ENCODE peak calls at places on chromosomes 16 and 17, in eight cellular contexts. One of them, this sample, is unnamed.

GRCh38 chr16:28001642-28002041 is 61.9 kb downstream of the GSG1L start:
- DNase-seq in right atrium auricular region: no peak
- DNase-seq in tibial artery: no peak
- DNase-seq in osteocyte: no peak
- DNase-seq in fibroblast of lung: no peak
- DNase-seq in stomach: no peak
- DNase-seq in CD8-positive, alpha-beta T cell: no peak
- DNase-seq in body of pancreas: no peak
- DNase-seq in this sample: no peak

GRCh38 chr17:2043785-2044184 is 2.0 kb downstream of the OVCA2 start:
- DNase-seq in right atrium auricular region: no peak
- DNase-seq in tibial artery: no peak
- DNase-seq in osteocyte: no peak
- DNase-seq in fibroblast of lung: peak
- DNase-seq in stomach: no peak
- DNase-seq in CD8-positive, alpha-beta T cell: no peak
- DNase-seq in body of pancreas: no peak
- DNase-seq in this sample: no peak

GRCh38 chr17:47072881-47073280 is 93.8 kb upstream of the RPRML start:
- DNase-seq in right atrium auricular region: no peak
- DNase-seq in tibial artery: peak
- DNase-seq in osteocyte: no peak
- DNase-seq in fibroblast of lung: peak
- DNase-seq in stomach: no peak
- DNase-seq in CD8-positive, alpha-beta T cell: no peak
- DNase-seq in body of pancreas: no peak
- DNase-seq in this sample: no peak

GRCh38 chr17:40539711-40540411 is 25.4 kb downstream of the CCR7 start:
- DNase-seq in right atrium auricular region: no peak
- DNase-seq in tibial artery: no peak
- DNase-seq in osteocyte: no peak
- DNase-seq in fibroblast of lung: no peak
- DNase-seq in stomach: no peak
- DNase-seq in CD8-positive, alpha-beta T cell: no peak
- DNase-seq in body of pancreas: no peak
- DNase-seq in this sample: no peak

GRCh38 chr16:58040945-58041627 is 15.5 kb downstream of the MMP15 start:
- DNase-seq in right atrium auricular region: no peak
- DNase-seq in tibial artery: no peak
- DNase-seq in osteocyte: no peak
- DNase-seq in fibroblast of lung: no peak
- DNase-seq in stomach: no peak
- DNase-seq in CD8-positive, alpha-beta T cell: no peak
- DNase-seq in body of pancreas: no peak
- DNase-seq in this sample: no peak

GRCh38 chr17:62822080-62822904 is 14.2 kb upstream of the MARCHF10 start:
- DNase-seq in right atrium auricular region: peak
- DNase-seq in tibial artery: no peak
- DNase-seq in osteocyte: peak
- DNase-seq in fibroblast of lung: peak
- DNase-seq in stomach: peak
- DNase-seq in CD8-positive, alpha-beta T cell: no peak
- DNase-seq in body of pancreas: no peak
- DNase-seq in this sample: no peak

GRCh38 chr16:53024045-53024444 is 28.7 kb downstream of the CHD9NB start:
- DNase-seq in right atrium auricular region: no peak
- DNase-seq in tibial artery: no peak
- DNase-seq in osteocyte: no peak
- DNase-seq in fibroblast of lung: no peak
- DNase-seq in stomach: no peak
- DNase-seq in CD8-positive, alpha-beta T cell: no peak
- DNase-seq in body of pancreas: no peak
- DNase-seq in this sample: no peak

GRCh38 chr17:12136243-12136642 is 115.6 kb downstream of the MAP2K4 start:
- DNase-seq in right atrium auricular region: no peak
- DNase-seq in tibial artery: no peak
- DNase-seq in osteocyte: no peak
- DNase-seq in fibroblast of lung: peak
- DNase-seq in stomach: no peak
- DNase-seq in CD8-positive, alpha-beta T cell: no peak
- DNase-seq in body of pancreas: no peak
- DNase-seq in this sample: no peak

GRCh38 chr17:15999974-16000827 is 577 bp downstream of the TTC19 start:
- DNase-seq in right atrium auricular region: no peak
- DNase-seq in tibial artery: peak
- DNase-seq in osteocyte: no peak
- DNase-seq in fibroblast of lung: peak
- DNase-seq in stomach: no peak
- DNase-seq in CD8-positive, alpha-beta T cell: peak
- DNase-seq in body of pancreas: no peak
- DNase-seq in this sample: no peak

GRCh38 chr17:61389670-61390478 is 9.8 kb upstream of the TBX2 start:
- DNase-seq in right atrium auricular region: no peak
- DNase-seq in tibial artery: no peak
- DNase-seq in osteocyte: no peak
- DNase-seq in fibroblast of lung: no peak
- DNase-seq in stomach: peak
- DNase-seq in CD8-positive, alpha-beta T cell: no peak
- DNase-seq in body of pancreas: peak
- DNase-seq in this sample: no peak

GRCh38 chr17:74757931-74758845 is 9.8 kb downstream of the NHERF1 start:
- DNase-seq in right atrium auricular region: no peak
- DNase-seq in tibial artery: no peak
- DNase-seq in osteocyte: no peak
- DNase-seq in fibroblast of lung: no peak
- DNase-seq in stomach: peak
- DNase-seq in CD8-positive, alpha-beta T cell: no peak
- DNase-seq in body of pancreas: no peak
- DNase-seq in this sample: no peak

GRCh38 chr16:25014500-25015147 is 545 bp downstream of the ARHGAP17 start:
- DNase-seq in right atrium auricular region: peak
- DNase-seq in tibial artery: peak
- DNase-seq in osteocyte: no peak
- DNase-seq in fibroblast of lung: peak
- DNase-seq in stomach: peak
- DNase-seq in CD8-positive, alpha-beta T cell: no peak
- DNase-seq in body of pancreas: peak
- DNase-seq in this sample: peak

GRCh38 chr16:324451-325334 is 27.8 kb downstream of the AXIN1 start:
- DNase-seq in right atrium auricular region: no peak
- DNase-seq in tibial artery: no peak
- DNase-seq in osteocyte: no peak
- DNase-seq in fibroblast of lung: no peak
- DNase-seq in stomach: no peak
- DNase-seq in CD8-positive, alpha-beta T cell: peak
- DNase-seq in body of pancreas: no peak
- DNase-seq in this sample: peak

GRCh38 chr16:83973581-83974385 is 5.7 kb downstream of the NECAB2 start:
- DNase-seq in right atrium auricular region: no peak
- DNase-seq in tibial artery: no peak
- DNase-seq in osteocyte: no peak
- DNase-seq in fibroblast of lung: no peak
- DNase-seq in stomach: no peak
- DNase-seq in CD8-positive, alpha-beta T cell: no peak
- DNase-seq in body of pancreas: no peak
- DNase-seq in this sample: no peak

GRCh38 chr17:50618941-50619340 is 15.7 kb upstream of the ABCC3 start:
- DNase-seq in right atrium auricular region: no peak
- DNase-seq in tibial artery: no peak
- DNase-seq in osteocyte: no peak
- DNase-seq in fibroblast of lung: no peak
- DNase-seq in stomach: no peak
- DNase-seq in CD8-positive, alpha-beta T cell: no peak
- DNase-seq in body of pancreas: no peak
- DNase-seq in this sample: no peak

GRCh38 chr17:42618442-42619150 is 9.1 kb downstream of the TUBG1 start:
- DNase-seq in right atrium auricular region: no peak
- DNase-seq in tibial artery: no peak
- DNase-seq in osteocyte: no peak
- DNase-seq in fibroblast of lung: peak
- DNase-seq in stomach: peak
- DNase-seq in CD8-positive, alpha-beta T cell: no peak
- DNase-seq in body of pancreas: peak
- DNase-seq in this sample: no peak

GRCh38 chr17:2303278-2304188 is at the start of the genes SMG6 and SRR:
- DNase-seq in right atrium auricular region: peak
- DNase-seq in tibial artery: peak
- DNase-seq in osteocyte: peak
- DNase-seq in fibroblast of lung: peak
- DNase-seq in stomach: peak
- DNase-seq in CD8-positive, alpha-beta T cell: peak
- DNase-seq in body of pancreas: peak
- DNase-seq in this sample: peak

GRCh38 chr16:27894441-27894840 is 169.1 kb downstream of the GSG1L start:
- DNase-seq in right atrium auricular region: no peak
- DNase-seq in tibial artery: no peak
- DNase-seq in osteocyte: no peak
- DNase-seq in fibroblast of lung: no peak
- DNase-seq in stomach: no peak
- DNase-seq in CD8-positive, alpha-beta T cell: no peak
- DNase-seq in body of pancreas: no peak
- DNase-seq in this sample: no peak

GRCh38 chr17:19431691-19432090 is 20.7 kb downstream of the RNF112 start:
- DNase-seq in right atrium auricular region: no peak
- DNase-seq in tibial artery: no peak
- DNase-seq in osteocyte: no peak
- DNase-seq in fibroblast of lung: no peak
- DNase-seq in stomach: no peak
- DNase-seq in CD8-positive, alpha-beta T cell: no peak
- DNase-seq in body of pancreas: no peak
- DNase-seq in this sample: no peak

GRCh38 chr17:28405632-28406477 is at the start of gene SLC46A1:
- DNase-seq in right atrium auricular region: no peak
- DNase-seq in tibial artery: peak
- DNase-seq in osteocyte: no peak
- DNase-seq in fibroblast of lung: peak
- DNase-seq in stomach: peak
- DNase-seq in CD8-positive, alpha-beta T cell: no peak
- DNase-seq in body of pancreas: peak
- DNase-seq in this sample: peak

GRCh38 chr16:27080870-27081269 is 14.1 kb downstream of the C16orf82 start:
- DNase-seq in right atrium auricular region: no peak
- DNase-seq in tibial artery: no peak
- DNase-seq in osteocyte: no peak
- DNase-seq in fibroblast of lung: no peak
- DNase-seq in stomach: no peak
- DNase-seq in CD8-positive, alpha-beta T cell: no peak
- DNase-seq in body of pancreas: no peak
- DNase-seq in this sample: no peak

GRCh38 chr16:590165-590874 is 454 bp downstream of the RAB40C start:
- DNase-seq in right atrium auricular region: no peak
- DNase-seq in tibial artery: no peak
- DNase-seq in osteocyte: no peak
- DNase-seq in fibroblast of lung: peak
- DNase-seq in stomach: peak
- DNase-seq in CD8-positive, alpha-beta T cell: no peak
- DNase-seq in body of pancreas: no peak
- DNase-seq in this sample: no peak

GRCh38 chr17:30426292-30426691 is 47.6 kb downstream of the CPD start:
- DNase-seq in right atrium auricular region: no peak
- DNase-seq in tibial artery: no peak
- DNase-seq in osteocyte: no peak
- DNase-seq in fibroblast of lung: peak
- DNase-seq in stomach: no peak
- DNase-seq in CD8-positive, alpha-beta T cell: no peak
- DNase-seq in body of pancreas: no peak
- DNase-seq in this sample: no peak

GRCh38 chr16:50396770-50397525 is 28.2 kb upstream of the BRD7 start:
- DNase-seq in right atrium auricular region: peak
- DNase-seq in tibial artery: no peak
- DNase-seq in osteocyte: peak
- DNase-seq in fibroblast of lung: peak
- DNase-seq in stomach: no peak
- DNase-seq in CD8-positive, alpha-beta T cell: no peak
- DNase-seq in body of pancreas: no peak
- DNase-seq in this sample: no peak

GRCh38 chr16:86778108-86778745 is 199.9 kb downstream of the FOXL1 start:
- DNase-seq in right atrium auricular region: no peak
- DNase-seq in tibial artery: no peak
- DNase-seq in osteocyte: no peak
- DNase-seq in fibroblast of lung: no peak
- DNase-seq in stomach: no peak
- DNase-seq in CD8-positive, alpha-beta T cell: no peak
- DNase-seq in body of pancreas: no peak
- DNase-seq in this sample: no peak

DNA sequence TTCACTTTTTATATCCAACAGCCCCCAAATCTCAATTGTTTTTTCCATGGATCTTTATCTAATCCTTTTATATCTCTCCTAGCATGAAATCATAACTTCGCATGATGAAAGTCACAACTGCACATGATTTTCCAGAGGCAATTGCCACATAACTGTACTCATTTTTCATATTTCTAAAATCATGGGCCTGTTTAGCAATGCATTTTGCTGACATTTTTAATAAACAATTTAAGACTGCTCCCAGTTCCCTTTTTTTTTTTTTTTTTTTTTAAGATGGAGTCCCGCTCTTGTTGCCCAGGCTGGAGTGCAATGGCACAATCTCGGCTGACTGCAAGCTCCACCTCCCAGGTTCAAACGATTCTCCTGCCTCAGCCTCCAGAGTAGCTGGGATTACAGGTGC is 83.5 kb downstream of the VMP1 start:
- DNase-seq in right atrium auricular region: no peak
- DNase-seq in tibial artery: no peak
- DNase-seq in osteocyte: no peak
- DNase-seq in fibroblast of lung: no peak
- DNase-seq in stomach: no peak
- DNase-seq in CD8-positive, alpha-beta T cell: no peak
- DNase-seq in body of pancreas: no peak
- DNase-seq in this sample: no peak
- TF ChIP-seq CTCF in right atrium auricular region: no peak
- TF ChIP-seq CTCF in tibial artery: no peak
- TF ChIP-seq CTCF in osteocyte: no peak
- TF ChIP-seq CTCF in fibroblast of lung: no peak
- TF ChIP-seq CTCF in stomach: no peak
- TF ChIP-seq CTCF in CD8-positive, alpha-beta T cell: no peak
- TF ChIP-seq CTCF in body of pancreas: no peak
- TF ChIP-seq CTCF in this sample: no peak

GRCh38 chr17:64005734-64006167 is 7.6 kb downstream of the PRR29 start:
- DNase-seq in right atrium auricular region: peak
- DNase-seq in tibial artery: no peak
- DNase-seq in osteocyte: no peak
- DNase-seq in fibroblast of lung: no peak
- DNase-seq in stomach: peak
- DNase-seq in CD8-positive, alpha-beta T cell: no peak
- DNase-seq in body of pancreas: no peak
- DNase-seq in this sample: no peak
- TF ChIP-seq CTCF in right atrium auricular region: no peak
- TF ChIP-seq CTCF in tibial artery: no peak
- TF ChIP-seq CTCF in osteocyte: no peak
- TF ChIP-seq CTCF in fibroblast of lung: no peak
- TF ChIP-seq CTCF in stomach: no peak
- TF ChIP-seq CTCF in CD8-positive, alpha-beta T cell: no peak
- TF ChIP-seq CTCF in body of pancreas: no peak
- TF ChIP-seq CTCF in this sample: no peak

GRCh38 chr17:82108038-82108998 is 10.3 kb upstream of the FASN start:
- DNase-seq in right atrium auricular region: no peak
- DNase-seq in tibial artery: no peak
- DNase-seq in osteocyte: no peak
- DNase-seq in fibroblast of lung: no peak
- DNase-seq in stomach: no peak
- DNase-seq in CD8-positive, alpha-beta T cell: no peak
- DNase-seq in body of pancreas: no peak
- DNase-seq in this sample: no peak
- TF ChIP-seq CTCF in right atrium auricular region: no peak
- TF ChIP-seq CTCF in tibial artery: no peak
- TF ChIP-seq CTCF in osteocyte: no peak
- TF ChIP-seq CTCF in fibroblast of lung: no peak
- TF ChIP-seq CTCF in stomach: no peak
- TF ChIP-seq CTCF in CD8-positive, alpha-beta T cell: no peak
- TF ChIP-seq CTCF in body of pancreas: no peak
- TF ChIP-seq CTCF in this sample: no peak

GRCh38 chr16:30187556-30187865 is 4.1 kb downstream of the CORO1A start:
- DNase-seq in right atrium auricular region: no peak
- DNase-seq in tibial artery: no peak
- DNase-seq in osteocyte: no peak
- DNase-seq in fibroblast of lung: no peak
- DNase-seq in stomach: no peak
- DNase-seq in CD8-positive, alpha-beta T cell: no peak
- DNase-seq in body of pancreas: no peak
- DNase-seq in this sample: no peak
- TF ChIP-seq CTCF in right atrium auricular region: no peak
- TF ChIP-seq CTCF in tibial artery: no peak
- TF ChIP-seq CTCF in osteocyte: no peak
- TF ChIP-seq CTCF in fibroblast of lung: no peak
- TF ChIP-seq CTCF in stomach: no peak
- TF ChIP-seq CTCF in CD8-positive, alpha-beta T cell: peak
- TF ChIP-seq CTCF in body of pancreas: no peak
- TF ChIP-seq CTCF in this sample: no peak

This sample was measured in activated B cell treated with CpG ODN at 0.5 μM for 24 hours.